ENCODE peak calls at places on chromosomes 2 and 18, in eight cellular contexts. E is mammary epithelial cell, X is IMR-90, J is stomach, M is mesendoderm, G is lower lobe of right lung, A is vagina, H is heart left ventricle. L is an unnamed sample.

GRCh38 chr2:73106791-73107190 is 6.0 kb downstream of the RAB11FIP5 start:
- DNase-seq in H (peak; percentile 8), A (no peak), J (no peak), X (no peak), M (no peak), G (no peak), E (no peak), L (no peak)

GRCh38 chr2:63837036-63837594 is 4.6 kb upstream of the UGP2 start:
- DNase-seq in M (no peak), J (no peak), X (no peak), G (no peak), H (no peak), A (no peak), E (peak; percentile 34), L (no peak)

GRCh38 chr18:52694804-52695203 is 354.8 kb downstream of the DCC start:
- DNase-seq in H (no peak), E (no peak), M (peak; percentile 43), G (no peak), J (no peak), X (no peak), A (no peak), L (no peak)

GRCh38 chr18:48983793-48984437 is 33.1 kb upstream of the SMAD7 start:
- DNase-seq in H (peak; percentile 56), E (no peak), G (no peak), X (peak; percentile 18), A (no peak), J (peak; percentile 58), M (no peak), L (no peak)

GRCh38 chr18:66994790-66995189 is 390.9 kb upstream of the CDH19 start:
- DNase-seq in E (no peak), H (no peak), X (no peak), A (no peak), G (no peak), J (no peak), M (no peak), L (no peak)

GRCh38 chr18:28175047-28175929 is 1.6 kb downstream of the CDH2 start:
- DNase-seq in E (no peak), J (peak; percentile 36), M (peak; percentile 69), H (peak; percentile 61), A (no peak), G (no peak), X (peak; percentile 42), L (no peak)

GRCh38 chr2:12071343-12071742 is 324.9 kb downstream of the LPIN1 start:
- DNase-seq in H (no peak), M (no peak), E (no peak), J (no peak), A (no peak), G (no peak), X (no peak), L (no peak)

GRCh38 chr18:73646772-73647171 is 500.9 kb downstream of the FBXO15 start:
- DNase-seq in J (no peak), M (no peak), H (no peak), E (peak; percentile 90), X (peak; percentile 91), G (no peak), A (no peak), L (no peak)

GRCh38 chr2:120528051-120528692 is 182.2 kb downstream of the INHBB start:
- DNase-seq in H (no peak), M (no peak), X (no peak), G (no peak), E (no peak), J (no peak), A (no peak), L (no peak)

GRCh38 chr2:102155703-102156515 is 13.4 kb downstream of the IL1R1 start:
- DNase-seq in A (no peak), J (peak; percentile 60), X (peak; percentile 69), M (no peak), E (peak; percentile 57), H (no peak), G (no peak), L (peak; percentile 76)

GRCh38 chr2:74399785-74400184 is 19.7 kb upstream of the DCTN1 start:
- DNase-seq in M (peak; percentile 52), H (no peak), G (no peak), J (no peak), A (no peak), X (peak; percentile 40), E (peak; percentile 27), L (no peak)

GRCh38 chr2:67400560-67401464 is 3.7 kb downstream of the ETAA1 start:
- DNase-seq in E (peak; percentile 9), H (no peak), J (no peak), A (no peak), G (no peak), M (no peak), X (peak; percentile 71), L (no peak)

GRCh38 chr2:27870724-27871123 is 19.5 kb downstream of the RBKS start:
- DNase-seq in H (no peak), G (no peak), A (no peak), J (no peak), E (peak; percentile 79), X (no peak), M (no peak), L (no peak)

GRCh38 chr2:118165595-118165994 is 77.3 kb downstream of the INSIG2 start:
- DNase-seq in J (no peak), M (no peak), X (no peak), E (no peak), A (no peak), H (no peak), G (no peak), L (no peak)

GRCh38 chr2:28030600-28030999 is 140.1 kb downstream of the BABAM2 start:
- DNase-seq in J (no peak), X (no peak), A (no peak), M (no peak), G (no peak), E (no peak), H (no peak), L (no peak)

GRCh38 chr2:238916176-238916874 is 68.4 kb downstream of the TWIST2 start:
- DNase-seq in E (no peak), M (no peak), J (no peak), X (no peak), H (peak; percentile 2), G (no peak), A (no peak), L (no peak)

GRCh38 chr18:45910405-45911023 is 56.6 kb downstream of the EPG5 start:
- DNase-seq in X (peak; percentile 49), G (peak; percentile 52), J (peak; percentile 59), A (no peak), H (peak; percentile 36), E (peak; percentile 32), M (peak; percentile 63), L (peak; percentile 38)

GRCh38 chr18:50797147-50797546 is 22.7 kb downstream of the MRO start:
- DNase-seq in E (no peak), G (no peak), J (peak; percentile 55), H (peak; percentile 30), A (no peak), X (no peak), M (no peak), L (peak; percentile 74)

GRCh38 chr18:58491773-58492752 is 136.8 kb downstream of the ALPK2 start:
- DNase-seq in G (no peak), A (no peak), M (no peak), E (no peak), X (no peak), H (no peak), J (no peak), L (no peak)

GRCh38 chr2:3242747-3243369 is 134.8 kb downstream of the EIPR1 start:
- DNase-seq in E (no peak), J (no peak), X (peak; percentile 27), G (no peak), H (no peak), M (no peak), A (peak; percentile 11), L (no peak)

GRCh38 chr2:197031805-197032204 is 105.3 kb upstream of the PGAP1 start:
- DNase-seq in X (no peak), H (no peak), M (no peak), E (no peak), J (no peak), A (no peak), G (no peak), L (no peak)

GRCh38 chr2:46305177-46305576 is 8.0 kb downstream of the EPAS1 start:
- DNase-seq in G (no peak), H (no peak), X (no peak), E (no peak), J (no peak), A (no peak), M (no peak), L (peak; percentile 39)

GRCh38 chr18:76992226-76993084 is 140.1 kb downstream of the MBP start:
- DNase-seq in J (no peak), G (peak; percentile 33), X (no peak), A (no peak), M (no peak), E (no peak), H (no peak), L (no peak)
- H3K27ac ChIP-seq in J (no peak overlapping the region), G (no peak overlapping the region), X (no peak overlapping the region), A (no peak overlapping the region), M (no peak overlapping the region), E (no peak overlapping the region), H (no peak overlapping the region), L (no peak overlapping the region)

DNA sequence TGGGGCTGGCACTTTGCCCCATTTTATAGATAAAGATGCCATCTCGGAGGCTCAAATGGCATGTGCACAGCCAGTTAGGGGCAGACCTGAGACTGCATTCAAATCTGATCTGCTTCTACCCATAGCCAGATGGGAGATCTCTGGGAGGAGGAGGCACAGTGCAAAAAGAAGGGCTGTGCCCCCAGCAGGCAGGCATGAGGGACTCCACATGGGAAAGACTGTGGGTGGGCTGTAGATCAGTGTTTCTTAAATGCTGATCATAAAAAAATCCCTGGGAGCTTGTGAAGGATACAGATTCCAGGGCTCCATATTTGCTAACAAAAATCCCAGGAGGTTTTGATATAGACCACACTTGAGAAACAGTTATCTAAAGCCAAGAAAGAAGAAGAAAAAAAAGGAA is 15.2 kb downstream of the PAX8 start:
- DNase-seq in J (no peak), E (no peak), M (no peak), A (no peak), X (no peak), H (no peak), G (no peak), L (no peak)
- H3K27me3 ChIP-seq in J (no peaks in the 10 kb centered on the region), E (no peaks in the 10 kb centered on the region), M (no peaks in the 10 kb centered on the region), A (no peaks in the 10 kb centered on the region), X (peaks cover 52% of the 10 kb centered on the region), H (no peaks in the 10 kb centered on the region), G (no peaks in the 10 kb centered on the region), L (no peaks in the 10 kb centered on the region)

GRCh38 chr2:226584656-226585055 is 215.0 kb downstream of the IRS1 start:
- DNase-seq in X (no peak), J (no peak), A (no peak), E (no peak), G (no peak), M (no peak), H (no peak), L (no peak)
- H3K27ac ChIP-seq in X (peak overlapping the region; percentile 81), J (no peak overlapping the region), A (no peak overlapping the region), E (no peak overlapping the region), G (no peak overlapping the region), M (no peak overlapping the region), H (no peak overlapping the region), L (no peak overlapping the region)

DNA sequence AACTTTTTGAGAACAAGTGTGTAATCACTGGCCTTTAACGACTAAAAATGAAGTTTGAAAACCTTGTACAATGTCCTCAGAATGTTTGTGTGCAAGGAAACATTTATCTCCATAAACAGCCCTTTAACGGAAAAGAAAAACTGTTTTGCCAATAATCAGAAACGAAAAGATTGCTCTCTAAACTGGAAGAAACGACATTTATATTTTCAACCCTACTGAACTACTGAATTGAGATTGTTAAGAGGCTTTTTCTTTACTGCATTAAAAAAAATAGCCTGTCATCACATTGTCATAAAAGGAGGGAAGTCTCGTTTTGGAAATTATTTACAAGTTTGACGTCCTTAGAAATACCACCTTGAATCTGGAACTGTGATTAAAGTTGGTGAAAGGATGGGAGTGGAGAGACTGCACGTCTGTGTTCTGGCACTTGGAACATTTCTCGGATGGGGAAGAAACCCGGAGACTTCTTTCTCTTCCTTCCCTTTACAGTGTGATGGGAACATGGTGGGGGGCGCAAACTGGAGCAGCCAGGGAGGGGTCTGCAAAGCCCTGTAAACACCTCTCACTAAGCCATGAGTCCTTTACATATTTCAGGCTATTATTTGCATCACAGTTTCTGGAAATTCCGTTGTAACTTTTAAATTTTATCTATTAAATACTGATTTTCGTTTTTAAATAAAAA is 134.0 kb upstream of the SIX3 start:
- DNase-seq in M (no peak), H (no peak), J (no peak), E (no peak), X (no peak), G (no peak), A (no peak), L (no peak)
- H3K27me3 ChIP-seq in M (peaks cover 7% of the 10 kb centered on the region), H (peaks cover 59% of the 10 kb centered on the region), J (peaks cover 99% of the 10 kb centered on the region), E (peaks cover 14% of the 10 kb centered on the region), X (peaks cover 41% of the 10 kb centered on the region), G (peaks cover 74% of the 10 kb centered on the region), A (peaks cover 3% of the 10 kb centered on the region), L (peaks cover 7% of the 10 kb centered on the region)